ENCODE peak calls at places on chromosomes 2 and 18, in five cellular contexts. S is stimulated activated CD4-positive, alpha-beta T cell treated with anti-CD3 and anti-CD28 coated beads, TNF-alpha, amount 100 ng/mL, for 48 hours; K is CD8-positive, alpha-beta memory T cell; B is putamen; I is G401. T is an unnamed sample.

GRCh38 chr2:45353879-45354278 is 257.2 kb downstream of the SRBD1 start:
- DNase-seq in S (no peak), B (no peak), I (no peak), K (no peak), T (no peak)

GRCh38 chr18:64271264-64271663 is 122.4 kb upstream of the LINC00305 start:
- DNase-seq in I (peak; percentile 16), B (no peak), K (no peak), S (no peak), T (peak; percentile 9)

GRCh38 chr18:63440219-63440618 is 17.9 kb upstream of the VPS4B start:
- DNase-seq in I (no peak), B (no peak), S (no peak), K (no peak), T (no peak)

GRCh38 chr2:222859786-222860726 is 780 bp upstream of the ACSL3 start:
- DNase-seq in S (no peak), B (peak; percentile 45), I (peak; percentile 48), K (peak; percentile 1), T (peak; percentile 38)

GRCh38 chr18:13447621-13448020 is 229.1 kb downstream of the LDLRAD4 start:
- DNase-seq in I (peak; percentile 61), B (no peak), K (no peak), S (no peak), T (peak; percentile 59)

GRCh38 chr18:39761273-39761672 is 2193.8 kb upstream of the PIK3C3 start:
- DNase-seq in S (no peak), B (no peak), I (no peak), K (no peak), T (no peak)

GRCh38 chr18:42414756-42415454 is 459.9 kb downstream of the PIK3C3 start:
- DNase-seq in I (no peak), K (no peak), B (no peak), S (no peak), T (no peak)

GRCh38 chr2:231348173-231348572 is 47.3 kb upstream of the B3GNT7 start:
- DNase-seq in K (no peak), S (no peak), I (no peak), B (no peak), T (no peak)

GRCh38 chr2:65877331-65877791 is 445.0 kb upstream of the SPRED2 start:
- DNase-seq in K (no peak), B (no peak), S (no peak), I (no peak), T (no peak)

GRCh38 chr2:204340511-204340910 is 204.8 kb upstream of the PARD3B start:
- DNase-seq in I (no peak), S (no peak), K (no peak), B (no peak), T (no peak)

GRCh38 chr2:179422037-179422643 is 157.5 kb upstream of the SESTD1 start:
- DNase-seq in K (no peak), S (peak; percentile 19), I (peak; percentile 61), B (peak; percentile 55), T (peak; percentile 76)

GRCh38 chr2:203758841-203759691 is 52.6 kb downstream of the CD28 start:
- DNase-seq in S (no peak), B (no peak), K (no peak), I (no peak), T (no peak)

GRCh38 chr2:160332318-160332717 is 132.2 kb upstream of the ITGB6 start:
- DNase-seq in S (no peak), B (no peak), I (no peak), K (peak; percentile 20), T (peak; percentile 61)

GRCh38 chr2:104889261-104890091 is 35.6 kb downstream of the POU3F3 start:
- DNase-seq in B (no peak), S (no peak), K (no peak), I (no peak), T (no peak)

GRCh38 chr2:41899189-41899588 is 148.6 kb upstream of the PKDCC start:
- DNase-seq in S (no peak), K (no peak), I (no peak), B (no peak), T (no peak)

GRCh38 chr2:239767016-239767905 is 257.9 kb downstream of the NDUFA10 start:
- DNase-seq in S (no peak), K (no peak), I (no peak), B (no peak), T (no peak)

GRCh38 chr18:47287911-47288635 is 36.6 kb upstream of the SKOR2 start:
- DNase-seq in B (no peak), S (no peak), I (no peak), K (no peak), T (no peak)

GRCh38 chr18:22391571-22392359 is 25.9 kb downstream of the CTAGE1 start:
- DNase-seq in B (no peak), K (peak; percentile 34), I (no peak), S (no peak), T (no peak)

GRCh38 chr2:19416083-19416482 is 57.7 kb upstream of the OSR1 start:
- DNase-seq in K (no peak), I (no peak), B (no peak), S (no peak), T (no peak)

GRCh38 chr2:45004569-45005181 is 4.6 kb downstream of the SIX2 start:
- DNase-seq in I (no peak), K (no peak), B (no peak), S (no peak), T (no peak)

GRCh38 chr2:187169108-187169713 is 278.8 kb downstream of the CALCRL start:
- DNase-seq in I (no peak), K (no peak), B (no peak), S (no peak), T (no peak)

GRCh38 chr2:36740031-36740430 is 43.5 kb downstream of the VIT start:
- DNase-seq in I (no peak), S (no peak), K (no peak), B (no peak), T (no peak)

GRCh38 chr18:3494569-3494968 is 44.6 kb downstream of the TGIF1 start:
- DNase-seq in B (no peak), K (no peak), S (no peak), I (no peak), T (no peak)

GRCh38 chr18:58045265-58046086 is 1.4 kb downstream of the NEDD4L start:
- DNase-seq in B (no peak), S (peak; percentile 12), I (peak; percentile 77), K (peak; percentile 42), T (peak; percentile 60)